ENCODE peak calls at places on chromosome 15, in six cellular contexts. One of them, this sample, is unnamed.

GRCh38 chr15:68430471-68431036 is 1.4 kb downstream of the ITGA11 start:
- DNase-seq in HEK293T: no peak
- DNase-seq in AG08396: no peak
- DNase-seq in body of pancreas: no peak
- DNase-seq in left cardiac atrium: no peak
- DNase-seq in uterus: peak; percentile 16
- DNase-seq in this sample: no peak

GRCh38 chr15:90294601-90295269 is 29.3 kb downstream of the NGRN start:
- DNase-seq in HEK293T: no peak
- DNase-seq in AG08396: no peak
- DNase-seq in body of pancreas: peak; percentile 49
- DNase-seq in left cardiac atrium: no peak
- DNase-seq in uterus: peak; percentile 47
- DNase-seq in this sample: no peak

GRCh38 chr15:51193526-51193925 is 98.8 kb upstream of the TNFAIP8L3 start:
- DNase-seq in HEK293T: no peak
- DNase-seq in AG08396: no peak
- DNase-seq in body of pancreas: no peak
- DNase-seq in left cardiac atrium: no peak
- DNase-seq in uterus: no peak
- DNase-seq in this sample: no peak

GRCh38 chr15:66231421-66232266 is 21.9 kb downstream of the MEGF11 start:
- DNase-seq in HEK293T: no peak
- DNase-seq in AG08396: no peak
- DNase-seq in body of pancreas: no peak
- DNase-seq in left cardiac atrium: no peak
- DNase-seq in uterus: no peak
- DNase-seq in this sample: no peak

GRCh38 chr15:89090791-89091666 is 2.8 kb downstream of the ABHD2 start:
- DNase-seq in HEK293T: no peak
- DNase-seq in AG08396: peak; percentile 41
- DNase-seq in body of pancreas: peak; percentile 82
- DNase-seq in left cardiac atrium: peak; percentile 81
- DNase-seq in uterus: peak; percentile 64
- DNase-seq in this sample: peak; percentile 67

GRCh38 chr15:46242935-46243334 is 608.1 kb downstream of the SQOR start:
- DNase-seq in HEK293T: no peak
- DNase-seq in AG08396: no peak
- DNase-seq in body of pancreas: no peak
- DNase-seq in left cardiac atrium: no peak
- DNase-seq in uterus: no peak
- DNase-seq in this sample: no peak

GRCh38 chr15:63473999-63474809 is 30.2 kb upstream of the USP3 start:
- DNase-seq in HEK293T: no peak
- DNase-seq in AG08396: peak; percentile 46
- DNase-seq in body of pancreas: peak; percentile 41
- DNase-seq in left cardiac atrium: no peak
- DNase-seq in uterus: no peak
- DNase-seq in this sample: no peak

GRCh38 chr15:35545316-35545824 is 595 bp downstream of the DPH6 start:
- DNase-seq in HEK293T: peak; percentile 33
- DNase-seq in AG08396: peak; percentile 36
- DNase-seq in body of pancreas: peak; percentile 44
- DNase-seq in left cardiac atrium: peak; percentile 64
- DNase-seq in uterus: peak; percentile 50
- DNase-seq in this sample: peak; percentile 43

GRCh38 chr15:70726753-70727152 is 36.6 kb downstream of the UACA start:
- DNase-seq in HEK293T: no peak
- DNase-seq in AG08396: peak; percentile 36
- DNase-seq in body of pancreas: no peak
- DNase-seq in left cardiac atrium: no peak
- DNase-seq in uterus: no peak
- DNase-seq in this sample: no peak

GRCh38 chr15:58285921-58286278 is 145.9 kb upstream of the LIPC start:
- DNase-seq in HEK293T: no peak
- DNase-seq in AG08396: no peak
- DNase-seq in body of pancreas: no peak
- DNase-seq in left cardiac atrium: no peak
- DNase-seq in uterus: no peak
- DNase-seq in this sample: no peak

GRCh38 chr15:25798207-25798931 is 64.8 kb downstream of the ATP10A start:
- DNase-seq in HEK293T: no peak
- DNase-seq in AG08396: no peak
- DNase-seq in body of pancreas: no peak
- DNase-seq in left cardiac atrium: no peak
- DNase-seq in uterus: no peak
- DNase-seq in this sample: no peak

GRCh38 chr15:69798481-69799315 is 299.0 kb downstream of the TLE3 start:
- DNase-seq in HEK293T: no peak
- DNase-seq in AG08396: no peak
- DNase-seq in body of pancreas: no peak
- DNase-seq in left cardiac atrium: no peak
- DNase-seq in uterus: no peak
- DNase-seq in this sample: no peak

This sample was measured in heart right ventricle.